ENCODE peak calls at places on chromosome 11, in eight cellular contexts. One of them, this sample, is unnamed.

GRCh38 chr11:35633827-35634226 is 15.6 kb downstream of the FJX1 start:
- DNase-seq in fibroblast of lung: no peak
- DNase-seq in heart left ventricle: no peak
- DNase-seq in SJSA1: no peak
- DNase-seq in IMR-90: no peak
- DNase-seq in adipocyte: no peak
- DNase-seq in astrocyte: no peak
- DNase-seq in kidney: no peak
- DNase-seq in this sample: no peak

GRCh38 chr11:8789864-8790263 is 107.3 kb downstream of the RPL27A start:
- DNase-seq in fibroblast of lung: no peak
- DNase-seq in heart left ventricle: no peak
- DNase-seq in SJSA1: no peak
- DNase-seq in IMR-90: no peak
- DNase-seq in adipocyte: no peak
- DNase-seq in astrocyte: no peak
- DNase-seq in kidney: no peak
- DNase-seq in this sample: no peak

GRCh38 chr11:77095551-77096490 is 6.8 kb upstream of the OMP start:
- DNase-seq in fibroblast of lung: no peak
- DNase-seq in heart left ventricle: no peak
- DNase-seq in SJSA1: no peak
- DNase-seq in IMR-90: no peak
- DNase-seq in adipocyte: no peak
- DNase-seq in astrocyte: no peak
- DNase-seq in kidney: peak; percentile 49
- DNase-seq in this sample: no peak

GRCh38 chr11:117328414-117329010 is 858 bp downstream of the CEP164 start:
- DNase-seq in fibroblast of lung: peak; percentile 54
- DNase-seq in heart left ventricle: peak; percentile 49
- DNase-seq in SJSA1: no peak
- DNase-seq in IMR-90: peak; percentile 58
- DNase-seq in adipocyte: peak; percentile 73
- DNase-seq in astrocyte: peak; percentile 49
- DNase-seq in kidney: no peak
- DNase-seq in this sample: no peak

GRCh38 chr11:93196816-93197382 is 892 bp downstream of the SLC36A4 start:
- DNase-seq in fibroblast of lung: no peak
- DNase-seq in heart left ventricle: no peak
- DNase-seq in SJSA1: no peak
- DNase-seq in IMR-90: peak; percentile 22
- DNase-seq in adipocyte: peak; percentile 52
- DNase-seq in astrocyte: no peak
- DNase-seq in kidney: no peak
- DNase-seq in this sample: no peak

GRCh38 chr11:72863091-72863490 is 48.9 kb downstream of the ATG16L2 start:
- DNase-seq in fibroblast of lung: no peak
- DNase-seq in heart left ventricle: no peak
- DNase-seq in SJSA1: no peak
- DNase-seq in IMR-90: no peak
- DNase-seq in adipocyte: no peak
- DNase-seq in astrocyte: no peak
- DNase-seq in kidney: no peak
- DNase-seq in this sample: no peak

GRCh38 chr11:112805658-112806057 is 155.6 kb upstream of the NCAM1 start:
- DNase-seq in fibroblast of lung: no peak
- DNase-seq in heart left ventricle: no peak
- DNase-seq in SJSA1: no peak
- DNase-seq in IMR-90: no peak
- DNase-seq in adipocyte: no peak
- DNase-seq in astrocyte: no peak
- DNase-seq in kidney: no peak
- DNase-seq in this sample: no peak

GRCh38 chr11:61985863-61986262 is 18.4 kb upstream of the FTH1 start:
- DNase-seq in fibroblast of lung: no peak
- DNase-seq in heart left ventricle: no peak
- DNase-seq in SJSA1: no peak
- DNase-seq in IMR-90: no peak
- DNase-seq in adipocyte: no peak
- DNase-seq in astrocyte: no peak
- DNase-seq in kidney: no peak
- DNase-seq in this sample: peak; percentile 73

GRCh38 chr11:13376838-13377237 is 86.2 kb downstream of the BTBD10 start:
- DNase-seq in fibroblast of lung: no peak
- DNase-seq in heart left ventricle: no peak
- DNase-seq in SJSA1: no peak
- DNase-seq in IMR-90: no peak
- DNase-seq in adipocyte: no peak
- DNase-seq in astrocyte: no peak
- DNase-seq in kidney: no peak
- DNase-seq in this sample: peak; percentile 72

GRCh38 chr11:126992065-126992803 is 8.3 kb downstream of the KIRREL3 start:
- DNase-seq in fibroblast of lung: peak; percentile 51
- DNase-seq in heart left ventricle: no peak
- DNase-seq in SJSA1: peak; percentile 81
- DNase-seq in IMR-90: peak; percentile 98
- DNase-seq in adipocyte: peak; percentile 88
- DNase-seq in astrocyte: peak; percentile 100
- DNase-seq in kidney: no peak
- DNase-seq in this sample: no peak

GRCh38 chr11:83206771-83207413 is 13.4 kb downstream of the ANKRD42 start:
- DNase-seq in fibroblast of lung: no peak
- DNase-seq in heart left ventricle: no peak
- DNase-seq in SJSA1: no peak
- DNase-seq in IMR-90: no peak
- DNase-seq in adipocyte: no peak
- DNase-seq in astrocyte: no peak
- DNase-seq in kidney: no peak
- DNase-seq in this sample: no peak

GRCh38 chr11:67374571-67375276 is 1.3 kb upstream of the CLCF1 start:
- DNase-seq in fibroblast of lung: no peak
- DNase-seq in heart left ventricle: no peak
- DNase-seq in SJSA1: no peak
- DNase-seq in IMR-90: no peak
- DNase-seq in adipocyte: peak; percentile 37
- DNase-seq in astrocyte: no peak
- DNase-seq in kidney: peak; percentile 84
- DNase-seq in this sample: peak; percentile 59

GRCh38 chr11:86101941-86102407 is 33.1 kb upstream of the PICALM start:
- DNase-seq in fibroblast of lung: no peak
- DNase-seq in heart left ventricle: no peak
- DNase-seq in SJSA1: no peak
- DNase-seq in IMR-90: peak; percentile 40
- DNase-seq in adipocyte: no peak
- DNase-seq in astrocyte: peak; percentile 63
- DNase-seq in kidney: no peak
- DNase-seq in this sample: no peak

GRCh38 chr11:126124284-126124683 is 61.6 kb upstream of the CDON start:
- DNase-seq in fibroblast of lung: peak; percentile 36
- DNase-seq in heart left ventricle: no peak
- DNase-seq in SJSA1: no peak
- DNase-seq in IMR-90: peak; percentile 15
- DNase-seq in adipocyte: no peak
- DNase-seq in astrocyte: no peak
- DNase-seq in kidney: peak; percentile 10
- DNase-seq in this sample: peak; percentile 74

GRCh38 chr11:12019867-12020416 is 11.5 kb upstream of the DKK3 start:
- DNase-seq in fibroblast of lung: no peak
- DNase-seq in heart left ventricle: no peak
- DNase-seq in SJSA1: no peak
- DNase-seq in IMR-90: no peak
- DNase-seq in adipocyte: no peak
- DNase-seq in astrocyte: peak; percentile 43
- DNase-seq in kidney: no peak
- DNase-seq in this sample: no peak

GRCh38 chr11:12016246-12016645 is 7.8 kb upstream of the DKK3 start:
- DNase-seq in fibroblast of lung: no peak
- DNase-seq in heart left ventricle: no peak
- DNase-seq in SJSA1: no peak
- DNase-seq in IMR-90: no peak
- DNase-seq in adipocyte: no peak
- DNase-seq in astrocyte: no peak
- DNase-seq in kidney: no peak
- DNase-seq in this sample: no peak

GRCh38 chr11:12017243-12017678 is 8.8 kb upstream of the DKK3 start:
- DNase-seq in fibroblast of lung: peak; percentile 66
- DNase-seq in heart left ventricle: peak; percentile 40
- DNase-seq in SJSA1: no peak
- DNase-seq in IMR-90: peak; percentile 85
- DNase-seq in adipocyte: peak; percentile 72
- DNase-seq in astrocyte: peak; percentile 95
- DNase-seq in kidney: no peak
- DNase-seq in this sample: no peak

GRCh38 chr11:12019337-12019736 is 10.9 kb upstream of the DKK3 start:
- DNase-seq in fibroblast of lung: peak; percentile 79
- DNase-seq in heart left ventricle: no peak
- DNase-seq in SJSA1: no peak
- DNase-seq in IMR-90: peak; percentile 87
- DNase-seq in adipocyte: no peak
- DNase-seq in astrocyte: peak; percentile 97
- DNase-seq in kidney: no peak
- DNase-seq in this sample: no peak

DNA sequence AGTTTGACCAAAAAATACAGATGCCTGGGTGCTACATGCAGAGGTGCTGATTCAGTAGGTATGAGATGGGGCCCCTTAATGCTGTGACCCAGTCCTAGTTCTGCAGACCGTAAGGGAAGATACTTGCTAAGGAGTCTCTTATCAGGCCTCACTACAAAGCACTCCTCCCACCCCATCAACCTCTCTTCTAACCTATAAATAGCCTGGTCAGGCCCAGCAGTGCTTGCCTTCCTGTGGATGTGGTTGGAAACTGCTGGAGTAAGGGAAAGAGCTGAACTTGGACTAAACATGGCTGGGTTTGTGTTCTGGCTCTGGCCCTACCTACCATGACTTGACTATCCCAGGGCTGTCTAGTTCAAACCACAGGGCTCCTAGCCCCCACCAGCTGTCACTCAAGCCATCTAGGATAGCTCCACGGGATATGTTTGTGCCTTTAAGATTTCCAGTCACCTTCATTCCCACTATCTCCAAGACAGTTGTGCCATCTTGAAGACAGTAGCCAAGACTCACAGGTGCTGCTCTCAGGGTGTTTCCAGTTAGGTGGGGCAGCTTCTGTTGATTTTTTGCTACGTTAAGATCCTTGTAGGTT is 9.5 kb upstream of the DKK3 start:
- DNase-seq in fibroblast of lung: no peak
- DNase-seq in heart left ventricle: peak; percentile 36
- DNase-seq in SJSA1: no peak
- DNase-seq in IMR-90: peak; percentile 44
- DNase-seq in adipocyte: no peak
- DNase-seq in astrocyte: peak; percentile 74
- DNase-seq in kidney: no peak
- DNase-seq in this sample: no peak
- H3K4me1 ChIP-seq in fibroblast of lung: no peaks in the 10 kb centered on the region
- H3K4me1 ChIP-seq in heart left ventricle: peaks cover 20% of the 10 kb centered on the region
- H3K4me1 ChIP-seq in SJSA1: peaks cover 41% of the 10 kb centered on the region
- H3K4me1 ChIP-seq in IMR-90: peaks cover 18% of the 10 kb centered on the region
- H3K4me1 ChIP-seq in adipocyte: peaks cover 31% of the 10 kb centered on the region
- H3K4me1 ChIP-seq in astrocyte: peaks cover 25% of the 10 kb centered on the region
- H3K4me1 ChIP-seq in kidney: no peaks in the 10 kb centered on the region
- H3K4me1 ChIP-seq in this sample: no peaks in the 10 kb centered on the region

DNA sequence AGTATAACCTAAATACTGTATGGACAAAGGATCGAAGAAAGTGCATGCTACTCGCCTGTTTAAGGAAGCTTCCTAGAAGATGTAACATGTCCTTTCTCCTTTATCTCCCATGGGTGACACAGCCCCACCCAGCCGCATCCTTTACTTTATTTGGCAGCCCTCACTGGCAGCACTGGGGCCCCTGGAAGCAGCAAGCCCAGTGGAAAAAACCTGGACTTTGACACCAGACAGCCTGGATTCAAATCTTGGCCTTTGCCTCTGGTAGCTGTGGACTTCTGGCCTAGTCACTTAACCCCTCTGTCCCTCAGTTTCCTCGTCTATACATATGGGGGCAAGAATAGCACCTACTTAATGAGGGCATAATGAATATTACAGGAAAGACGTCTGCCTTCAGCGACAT is 67.1 kb downstream of the MYEOV start:
- DNase-seq in fibroblast of lung: no peak
- DNase-seq in heart left ventricle: no peak
- DNase-seq in SJSA1: peak; percentile 42
- DNase-seq in IMR-90: no peak
- DNase-seq in adipocyte: no peak
- DNase-seq in astrocyte: no peak
- DNase-seq in kidney: no peak
- DNase-seq in this sample: no peak
- H3K4me1 ChIP-seq in fibroblast of lung: peaks cover 3% of the 10 kb centered on the region
- H3K4me1 ChIP-seq in heart left ventricle: no peaks in the 10 kb centered on the region
- H3K4me1 ChIP-seq in SJSA1: peaks cover 15% of the 10 kb centered on the region
- H3K4me1 ChIP-seq in IMR-90: peaks cover 2% of the 10 kb centered on the region
- H3K4me1 ChIP-seq in adipocyte: peaks cover 35% of the 10 kb centered on the region
- H3K4me1 ChIP-seq in astrocyte: peaks cover 9% of the 10 kb centered on the region
- H3K4me1 ChIP-seq in kidney: no peaks in the 10 kb centered on the region
- H3K4me1 ChIP-seq in this sample: no peaks in the 10 kb centered on the region

DNA sequence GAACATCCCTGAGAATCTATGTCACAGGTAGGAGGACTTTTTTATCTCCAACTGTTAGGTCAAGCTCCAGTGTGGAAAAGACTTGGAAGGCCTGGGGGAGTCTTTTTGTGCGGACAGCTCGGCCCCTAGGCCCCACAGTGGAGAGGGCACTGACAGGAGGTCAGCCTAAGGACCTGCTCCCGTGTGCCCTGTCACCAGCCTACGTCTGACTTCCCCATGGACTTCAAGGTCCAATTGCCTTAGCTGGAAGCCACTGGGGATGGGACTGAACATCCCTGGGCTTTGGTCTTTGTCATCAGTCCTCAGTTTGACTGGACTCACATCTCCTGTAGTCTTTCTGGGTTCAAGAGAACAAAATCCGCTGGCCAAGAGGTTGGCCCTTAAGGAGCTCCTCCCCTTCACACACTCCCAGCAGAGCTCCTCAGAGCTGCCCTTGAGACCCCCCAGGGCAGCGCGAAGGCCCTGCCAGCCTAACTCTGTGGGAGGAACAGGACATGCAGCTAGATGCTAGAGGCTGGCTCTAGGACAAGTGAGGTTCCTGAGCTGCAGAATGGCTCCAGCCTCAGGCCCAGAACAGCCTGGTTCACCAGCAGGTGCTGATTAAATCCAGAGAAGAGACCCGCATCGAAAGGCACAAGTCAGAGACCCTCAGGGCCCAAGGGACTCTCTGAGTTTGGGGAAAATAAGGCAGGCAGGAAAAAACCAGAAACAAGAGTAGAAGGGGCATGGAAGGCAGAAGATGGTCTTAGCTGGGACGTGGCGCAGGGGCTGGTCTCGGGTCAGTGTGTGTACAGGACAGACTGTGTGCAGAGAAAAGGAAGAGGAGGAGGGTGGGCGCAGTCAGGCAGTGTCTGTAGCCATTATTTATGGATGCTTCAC is 31.6 kb downstream of the PPP2R1B start:
- DNase-seq in fibroblast of lung: no peak
- DNase-seq in heart left ventricle: no peak
- DNase-seq in SJSA1: no peak
- DNase-seq in IMR-90: no peak
- DNase-seq in adipocyte: peak; percentile 30
- DNase-seq in astrocyte: no peak
- DNase-seq in kidney: peak; percentile 70
- DNase-seq in this sample: no peak
- H3K4me1 ChIP-seq in fibroblast of lung: peaks cover 57% of the 10 kb centered on the region
- H3K4me1 ChIP-seq in heart left ventricle: peaks cover 72% of the 10 kb centered on the region
- H3K4me1 ChIP-seq in SJSA1: peaks cover 51% of the 10 kb centered on the region
- H3K4me1 ChIP-seq in IMR-90: peaks cover 57% of the 10 kb centered on the region
- H3K4me1 ChIP-seq in adipocyte: peaks cover 99% of the 10 kb centered on the region
- H3K4me1 ChIP-seq in astrocyte: peaks cover 60% of the 10 kb centered on the region
- H3K4me1 ChIP-seq in kidney: peaks cover 74% of the 10 kb centered on the region
- H3K4me1 ChIP-seq in this sample: peaks cover 86% of the 10 kb centered on the region

GRCh38 chr11:96050435-96051182 is 126.7 kb upstream of the MTMR2 start:
- DNase-seq in fibroblast of lung: peak; percentile 83
- DNase-seq in heart left ventricle: no peak
- DNase-seq in SJSA1: no peak
- DNase-seq in IMR-90: peak; percentile 86
- DNase-seq in adipocyte: peak; percentile 36
- DNase-seq in astrocyte: peak; percentile 82
- DNase-seq in kidney: no peak
- DNase-seq in this sample: no peak
- H3K4me1 ChIP-seq in fibroblast of lung: peaks cover 24% of the 10 kb centered on the region
- H3K4me1 ChIP-seq in heart left ventricle: peaks cover 6% of the 10 kb centered on the region
- H3K4me1 ChIP-seq in SJSA1: peaks cover 37% of the 10 kb centered on the region
- H3K4me1 ChIP-seq in IMR-90: peaks cover 30% of the 10 kb centered on the region
- H3K4me1 ChIP-seq in adipocyte: peaks cover 42% of the 10 kb centered on the region
- H3K4me1 ChIP-seq in astrocyte: peaks cover 41% of the 10 kb centered on the region
- H3K4me1 ChIP-seq in kidney: peaks cover 11% of the 10 kb centered on the region
- H3K4me1 ChIP-seq in this sample: peaks cover 22% of the 10 kb centered on the region

This sample was measured in thyroid gland.